ENCODE peak calls at places on chromosomes 12 and 14, in four cellular contexts. G is mesothelial cell of epicardium, K is colonic mucosa, O is HFFc6. U is an unnamed sample.

GRCh38 chr14:20472566-20473206 is 3.5 kb downstream of the PNP start:
- DNase-seq in G (no peak), K (no peak), O (no peak), U (no peak)

GRCh38 chr12:123063535-123063934 is 83.1 kb downstream of the ARL6IP4 start:
- DNase-seq in G (no peak), O (no peak), K (no peak), U (no peak)

GRCh38 chr14:60648169-60648933 is 926 bp downstream of the SIX1 start:
- DNase-seq in O (no peak), K (no peak), G (no peak), U (no peak)

GRCh38 chr12:3119745-3120660 is 42.8 kb downstream of the TSPAN9 start:
- DNase-seq in G (no peak), K (no peak), O (peak; percentile 59), U (no peak)

GRCh38 chr12:42119085-42119633 is 25.5 kb downstream of the GXYLT1 start:
- DNase-seq in K (no peak), G (no peak), O (peak; percentile 74), U (no peak)

GRCh38 chr12:96587691-96588090 is 98.3 kb downstream of the CFAP54 start:
- DNase-seq in O (peak; percentile 26), K (no peak), G (no peak), U (no peak)

GRCh38 chr12:94754653-94755052 is 104.3 kb upstream of the TMCC3 start:
- DNase-seq in G (no peak), K (no peak), O (no peak), U (no peak)

GRCh38 chr14:99908653-99909250 is 115.5 kb downstream of the EML1 start:
- DNase-seq in K (no peak), O (no peak), G (no peak), U (no peak)

GRCh38 chr12:79444089-79444488 is 246.7 kb downstream of the PAWR start:
- DNase-seq in O (no peak), G (no peak), K (no peak), U (no peak)

GRCh38 chr12:30000401-30000800 is 216.7 kb upstream of the TMTC1 start:
- DNase-seq in K (no peak), G (no peak), O (no peak), U (no peak)

GRCh38 chr12:120012067-120012621 is 23.1 kb downstream of the BICDL1 start:
- DNase-seq in K (no peak), O (peak; percentile 27), G (no peak), U (no peak)

GRCh38 chr12:124605869-124606774 is 38.7 kb upstream of the NCOR2 start:
- DNase-seq in O (no peak), G (no peak), K (no peak), U (no peak)

GRCh38 chr14:50943943-50944646 is at the start of gene PYGL:
- DNase-seq in O (peak; percentile 39), G (peak; percentile 37), K (peak; percentile 80), U (peak; percentile 42)

GRCh38 chr14:66918527-66918926 is 270.7 kb upstream of the GARIN2 start:
- DNase-seq in G (no peak), O (no peak), K (no peak), U (no peak)

GRCh38 chr12:120264086-120264485 is 1.4 kb downstream of the PXN start:
- DNase-seq in K (no peak), G (no peak), O (no peak), U (no peak)

GRCh38 chr12:98022961-98023360 is 492.4 kb upstream of the TMPO start:
- DNase-seq in K (no peak), G (no peak), O (no peak), U (no peak)

GRCh38 chr12:93137656-93138612 is 208.8 kb upstream of the EEA1 start:
- DNase-seq in K (no peak), O (peak; percentile 88), G (no peak), U (no peak)

GRCh38 chr14:58772061-58772604 is 134.4 kb downstream of the DACT1 start:
- DNase-seq in K (no peak), O (no peak), G (no peak), U (no peak)

GRCh38 chr12:13044002-13044858 is at the start of gene FAM234B:
- DNase-seq in K (peak; percentile 74), G (peak; percentile 68), O (peak; percentile 41), U (peak; percentile 66)

GRCh38 chr14:101970830-101971400 is 6.5 kb downstream of the DYNC1H1 start:
- DNase-seq in G (no peak), O (no peak), K (no peak), U (no peak)

GRCh38 chr14:100747021-100747586 is 20.4 kb downstream of the DLK1 start:
- DNase-seq in G (no peak), O (peak; percentile 96), K (no peak), U (no peak)

GRCh38 chr12:12800406-12801180 is 12.6 kb upstream of the DDX47 start:
- DNase-seq in K (no peak), O (no peak), G (no peak), U (no peak)

GRCh38 chr12:13128291-13129000 is 25.0 kb upstream of the GSG1 start:
- DNase-seq in K (no peak), O (peak; percentile 18), G (no peak), U (no peak)

GRCh38 chr12:61706783-61707182 is 553.4 kb upstream of the USP15 start:
- DNase-seq in K (no peak), G (no peak), O (no peak), U (no peak)

GRCh38 chr12:105861232-105861631 is 277.5 kb downstream of the NUAK1 start:
- DNase-seq in K (no peak), G (no peak), O (no peak), U (no peak)

GRCh38 chr12:40152783-40153383 is 47.0 kb upstream of the SLC2A13 start:
- DNase-seq in K (peak; percentile 56), O (peak; percentile 0), G (no peak), U (peak; percentile 64)

GRCh38 chr12:32755051-32755653 is 545 bp downstream of the YARS2 start:
- DNase-seq in G (peak; percentile 37), O (peak; percentile 73), K (peak; percentile 88), U (peak; percentile 24)

GRCh38 chr12:46258129-46258528 is 10.7 kb downstream of the SLC38A1 start:
- DNase-seq in O (no peak), G (no peak), K (no peak), U (no peak)

GRCh38 chr12:23757541-23757962 is 191.9 kb downstream of the SOX5 start:
- DNase-seq in G (no peak), K (no peak), O (no peak), U (no peak)

GRCh38 chr14:35366048-35366428 is 38.5 kb downstream of the NFKBIA start:
- DNase-seq in K (no peak), G (no peak), O (peak; percentile 43), U (no peak)

GRCh38 chr12:25829192-25829591 is 129.3 kb upstream of the RASSF8 start:
- DNase-seq in O (peak; percentile 96), K (no peak), G (no peak), U (peak; percentile 16)

GRCh38 chr14:71688576-71688975 is 243.7 kb upstream of the RGS6 start:
- DNase-seq in K (peak; percentile 19), O (no peak), G (no peak), U (no peak)

GRCh38 chr14:63993992-63994391 is 141.2 kb downstream of the SYNE2 start:
- DNase-seq in K (no peak), G (no peak), O (no peak), U (no peak)
- TF ChIP-seq CTCF in K (no peak), G (peak; percentile 10), O (peak; percentile 74), U (no peak)

GRCh38 chr12:7045913-7046312 is 14.6 kb upstream of the C1S start:
- DNase-seq in G (no peak), K (no peak), O (no peak), U (no peak)

GRCh38 chr12:7046383-7047143 is 14.0 kb upstream of the C1S start:
- DNase-seq in K (no peak), G (no peak), O (no peak), U (no peak)

GRCh38 chr12:7039403-7039802 is 21.1 kb upstream of the C1S start:
- DNase-seq in O (no peak), G (no peak), K (no peak), U (no peak)

GRCh38 chr12:7038591-7038990 is 20.3 kb upstream of the LPCAT3 start:
- DNase-seq in G (no peak), K (no peak), O (no peak), U (no peak)

DNA sequence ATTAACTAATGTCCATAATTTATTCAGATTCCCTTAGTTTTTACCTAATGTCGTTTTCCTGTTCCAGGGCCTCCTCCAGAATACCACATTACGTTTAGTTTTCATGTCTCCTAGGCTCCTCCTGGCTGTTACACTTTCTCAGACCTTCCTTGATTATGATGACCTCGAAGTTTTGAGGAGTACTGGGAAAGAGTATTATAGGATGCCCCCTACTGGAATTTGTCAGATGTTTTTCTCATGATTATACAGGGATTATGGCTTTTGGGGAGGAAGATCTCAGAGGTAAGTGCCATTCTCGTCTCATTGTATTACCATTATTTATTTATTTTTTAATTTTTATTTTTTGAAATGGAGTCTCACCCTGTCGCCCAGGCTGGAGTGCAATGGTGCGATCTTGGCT is 17.7 kb upstream of the C1S start:
- DNase-seq in O (peak; percentile 41), K (no peak), G (no peak), U (no peak)
- TF ChIP-seq CTCF in O (peak; percentile 76), K (no peak), G (peak; percentile 32), U (no peak)

GRCh38 chr14:94598816-94599655 is 13.2 kb upstream of the SERPINA3 start:
- DNase-seq in O (peak; percentile 1), G (no peak), K (peak; percentile 80), U (peak; percentile 79)
- TF ChIP-seq CTCF in O (no peak), G (no peak), K (no peak), U (peak; percentile 24)

DNA sequence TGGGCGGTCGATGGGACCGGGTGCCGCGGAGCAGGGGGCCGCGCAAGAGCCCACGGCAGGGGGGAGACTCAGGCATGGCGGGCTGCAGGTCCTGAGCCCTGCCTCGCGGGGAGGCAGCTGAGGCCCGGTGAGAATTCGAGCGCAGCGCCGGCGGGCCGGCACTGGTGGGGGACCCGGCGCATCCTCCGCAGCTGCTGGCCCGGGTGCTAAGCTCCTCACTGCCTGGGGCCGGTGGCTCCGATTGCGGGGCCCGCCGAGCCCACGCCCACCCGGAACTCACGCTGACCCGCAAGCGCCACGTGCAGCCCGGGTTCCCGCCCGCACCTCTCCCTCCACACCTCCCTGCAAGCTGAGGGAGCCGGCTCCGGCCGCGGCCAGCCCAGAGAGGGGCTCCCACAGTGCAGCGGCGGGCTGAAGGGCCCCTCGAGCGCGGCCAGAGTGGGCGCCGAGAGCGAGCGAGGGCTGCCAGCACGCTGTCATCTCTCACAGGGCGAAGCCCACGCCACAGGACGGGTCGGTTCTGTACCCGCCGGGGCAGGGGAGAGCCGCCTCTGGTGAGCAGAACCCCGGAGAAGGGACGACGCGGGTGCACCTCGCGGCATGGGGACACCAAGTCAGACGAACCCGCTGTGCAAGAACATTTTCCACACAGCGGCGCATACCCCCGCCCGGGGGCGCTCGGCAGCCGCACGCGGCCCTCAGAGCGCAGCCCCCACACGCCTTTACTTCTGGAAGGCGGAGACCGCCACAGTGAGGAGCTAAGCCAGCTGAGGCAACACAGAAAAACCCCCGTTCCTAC is 1.2 kb upstream of the SIVA1 start:
- DNase-seq in O (no peak), K (no peak), G (no peak), U (no peak)
- TF ChIP-seq CTCF in O (peak; percentile 6), K (no peak), G (no peak), U (no peak)

GRCh38 chr12:55658635-55659391 is 22.1 kb downstream of the OR10P1 start:
- DNase-seq in G (no peak), O (no peak), K (no peak), U (no peak)

GRCh38 chr12:55658212-55658611 is 21.5 kb downstream of the OR10P1 start:
- DNase-seq in O (no peak), G (no peak), K (no peak), U (no peak)

GRCh38 chr12:55657282-55657681 is 20.6 kb downstream of the OR10P1 start:
- DNase-seq in G (no peak), K (no peak), O (no peak), U (no peak)

GRCh38 chr12:55663391-55663790 is 26.7 kb downstream of the OR10P1 start:
- DNase-seq in O (no peak), G (no peak), K (no peak), U (no peak)

GRCh38 chr12:55659486-55660385 is 23.0 kb downstream of the OR10P1 start:
- DNase-seq in G (no peak), O (no peak), K (no peak), U (no peak)
- TF ChIP-seq CTCF in G (no peak), O (peak; percentile 59), K (no peak), U (peak; percentile 50)